ENCODE peak calls at places on chromosomes 12 and 14, in eight cellular contexts. R is AG08396, N is anterior cingulate cortex, J is stromal cell of bone marrow, K is AG08395, I is C1 segment of cervical spinal cord, S is AG10803, Z is mesothelial cell of epicardium. T is an unnamed sample.

GRCh38 chr14:67559639-67560038 is 26.5 kb downstream of the PLEKHH1 start:
- DNase-seq in J (no peak), N (no peak), Z (no peak), K (no peak), I (no peak), R (no peak), S (no peak), T (no peak)

GRCh38 chr12:7731499-7731898 is 15.7 kb downstream of the CLEC4C start:
- DNase-seq in N (no peak), S (no peak), Z (no peak), J (no peak), R (no peak), I (no peak), K (no peak), T (no peak)

GRCh38 chr12:12586879-12587675 is 24.4 kb upstream of the DUSP16 start:
- DNase-seq in S (no peak), Z (no peak), I (no peak), N (no peak), J (no peak), R (no peak), K (no peak), T (no peak)

GRCh38 chr14:88036422-88036821 is 31.5 kb downstream of the GPR65 start:
- DNase-seq in K (no peak), S (no peak), I (no peak), R (no peak), J (no peak), Z (no peak), N (no peak), T (no peak)

GRCh38 chr12:42262271-42262670 is 24.2 kb upstream of the YAF2 start:
- DNase-seq in S (peak), K (no peak), Z (no peak), N (no peak), J (no peak), I (no peak), R (no peak), T (no peak)

GRCh38 chr12:13203028-13203922 is 6.7 kb downstream of the EMP1 start:
- DNase-seq in K (peak), J (no peak), Z (no peak), N (no peak), S (peak), I (no peak), R (no peak), T (no peak)

GRCh38 chr12:122117979-122118378 is 39.4 kb downstream of the MLXIP start:
- DNase-seq in N (no peak), S (no peak), I (no peak), K (no peak), R (no peak), Z (no peak), J (no peak), T (no peak)

GRCh38 chr14:52427460-52427859 is 113.3 kb downstream of the PTGER2 start:
- DNase-seq in R (no peak), I (no peak), Z (no peak), S (no peak), N (no peak), J (no peak), K (no peak), T (no peak)

GRCh38 chr14:65840786-65841185 is 428.3 kb downstream of the FUT8 start:
- DNase-seq in R (peak), K (peak), I (no peak), N (no peak), Z (no peak), J (peak), S (peak), T (no peak)

GRCh38 chr14:52790011-52790755 is 1.2 kb downstream of the GNPNAT1 start:
- DNase-seq in K (no peak), J (no peak), S (no peak), I (no peak), N (no peak), Z (no peak), R (no peak), T (no peak)

GRCh38 chr12:55713721-55714120 is 2.1 kb upstream of the BLOC1S1 start:
- DNase-seq in Z (no peak), J (peak), I (no peak), K (peak), R (peak), N (no peak), S (peak), T (no peak)

GRCh38 chr12:12353276-12353675 is 3.2 kb upstream of the MANSC1 start:
- DNase-seq in R (no peak), S (no peak), Z (no peak), N (no peak), J (no peak), I (no peak), K (no peak), T (no peak)

GRCh38 chr12:116121453-116121871 is 156.0 kb downstream of the MED13L start:
- DNase-seq in S (peak), J (peak), Z (no peak), N (no peak), I (no peak), R (no peak), K (peak), T (no peak)

GRCh38 chr14:22598896-22599244 is 770 bp downstream of the ABHD4 start:
- DNase-seq in R (peak), S (peak), Z (no peak), J (peak), K (peak), N (no peak), I (peak), T (no peak)

GRCh38 chr12:55703288-55703687 is 4.4 kb downstream of the ITGA7 start:
- DNase-seq in I (no peak), Z (no peak), R (no peak), K (no peak), N (no peak), J (no peak), S (no peak), T (no peak)

GRCh38 chr12:52300796-52301691 is 9.7 kb upstream of the KRT81 start:
- DNase-seq in I (no peak), N (no peak), J (no peak), S (no peak), R (no peak), K (no peak), Z (peak), T (no peak)

GRCh38 chr12:62834971-62835547 is 99.9 kb downstream of the PPM1H start:
- DNase-seq in R (peak), J (peak), Z (no peak), N (no peak), S (peak), K (peak), I (no peak), T (no peak)